ENCODE peak calls at places on chromosome 20, in seven cellular contexts. R is uterus, H is GM23338, I is colonic mucosa, X is H9, L is Panc1, K is left ventricle myocardium inferior. C is an unnamed sample.

GRCh38 chr20:11917663-11918062 is at the start of gene BTBD3:
- DNase-seq in H (no peak), R (peak; percentile 58), I (peak; percentile 56), K (peak; percentile 66), X (no peak), L (no peak), C (no peak)

GRCh38 chr20:54221996-54222890 is 14.4 kb downstream of the PFDN4 start:
- DNase-seq in X (no peak), K (no peak), L (no peak), I (no peak), H (no peak), R (no peak), C (no peak)

GRCh38 chr20:20095114-20095872 is 43.0 kb downstream of the CFAP61 start:
- DNase-seq in L (no peak), R (no peak), I (no peak), H (no peak), K (no peak), X (no peak), C (no peak)

GRCh38 chr20:25269833-25270170 is 21.9 kb downstream of the PYGB start:
- DNase-seq in R (peak; percentile 7), I (no peak), H (no peak), K (peak; percentile 4), L (no peak), X (peak; percentile 10), C (no peak)

GRCh38 chr20:19858972-19859371 is 100.9 kb downstream of the RIN2 start:
- DNase-seq in H (no peak), L (no peak), R (no peak), K (no peak), X (no peak), I (peak; percentile 29), C (no peak)

GRCh38 chr20:47428164-47428563 is 71.7 kb upstream of the ZMYND8 start:
- DNase-seq in K (no peak), L (no peak), I (no peak), X (no peak), R (no peak), H (peak; percentile 62), C (no peak)

GRCh38 chr20:63496404-63497120 is 2.3 kb downstream of the EEF1A2 start:
- DNase-seq in H (no peak), I (no peak), X (peak; percentile 35), R (no peak), K (no peak), L (no peak), C (no peak)

GRCh38 chr20:46371656-46372055 is 34.8 kb downstream of the ELMO2 start:
- DNase-seq in K (no peak), X (no peak), H (no peak), I (no peak), L (no peak), R (no peak), C (no peak)

GRCh38 chr20:53434662-53435061 is 159.0 kb downstream of the ZNF217 start:
- DNase-seq in I (no peak), R (no peak), X (no peak), K (no peak), H (no peak), L (no peak), C (no peak)

GRCh38 chr20:63846128-63846771 is 15.0 kb upstream of the ABHD16B start:
- DNase-seq in R (peak; percentile 78), X (peak; percentile 81), H (peak; percentile 89), K (peak; percentile 82), I (no peak), L (no peak), C (no peak)

GRCh38 chr20:61052195-61052594 is 199.9 kb upstream of the CDH4 start:
- DNase-seq in H (no peak), R (no peak), I (no peak), L (no peak), X (no peak), K (no peak), C (no peak)

GRCh38 chr20:60869626-60870025 is 382.4 kb upstream of the CDH4 start:
- DNase-seq in X (no peak), R (no peak), H (no peak), K (no peak), L (no peak), I (no peak), C (no peak)

GRCh38 chr20:21175433-21175832 is 49.6 kb downstream of the KIZ start:
- DNase-seq in L (no peak), R (no peak), I (no peak), X (no peak), H (no peak), K (no peak), C (no peak)
- H3K27ac ChIP-seq in L (no peak overlapping the region), R (peak overlapping the region; percentile 82), I (no peak overlapping the region), X (no peak overlapping the region), H (no peak overlapping the region), K (no peak overlapping the region), C (no peak overlapping the region)

DNA sequence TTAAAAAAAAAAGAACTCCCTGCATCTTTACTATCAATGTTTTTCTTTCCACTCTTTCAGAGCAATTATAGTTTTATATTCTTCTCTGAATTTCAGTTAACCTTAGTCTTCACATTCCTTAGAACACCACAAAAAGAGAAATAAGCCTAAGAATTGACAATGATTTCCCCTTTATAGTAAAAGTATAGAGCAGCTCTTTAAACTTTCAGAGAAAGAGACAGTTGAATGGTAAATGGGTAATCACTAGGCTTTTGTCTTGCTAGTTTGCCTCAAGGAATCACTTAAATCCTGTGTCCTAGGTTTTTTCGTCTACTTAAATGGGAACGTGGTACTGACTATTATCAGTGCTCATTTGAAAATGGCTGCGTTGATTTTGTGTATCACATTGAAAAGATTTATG is 31.8 kb downstream of the SLX4IP start:
- DNase-seq in I (no peak), R (no peak), X (no peak), K (no peak), L (no peak), H (peak; percentile 67), C (no peak)
- H3K27ac ChIP-seq in I (no peak overlapping the region), R (peak overlapping the region; percentile 60), X (peak overlapping the region; percentile 47), K (peak overlapping the region; percentile 68), L (no peak overlapping the region), H (peak overlapping the region; percentile 90), C (no peak overlapping the region)

GRCh38 chr20:32626859-32627636 is 41.9 kb upstream of the NOL4L start:
- DNase-seq in R (no peak), I (no peak), L (no peak), X (no peak), H (no peak), K (no peak), C (no peak)
- H3K27ac ChIP-seq in R (no peak overlapping the region), I (no peak overlapping the region), L (peak overlapping the region; percentile 44), X (no peak overlapping the region), H (peak overlapping the region; percentile 33), K (peak overlapping the region; percentile 56), C (no peak overlapping the region)

GRCh38 chr20:18225652-18226051 is 62.7 kb upstream of the ZNF133 start:
- DNase-seq in I (no peak), X (no peak), H (no peak), L (no peak), R (no peak), K (no peak), C (no peak)
- H3K27ac ChIP-seq in I (no peak overlapping the region), X (no peak overlapping the region), H (no peak overlapping the region), L (peak overlapping the region; percentile 39), R (no peak overlapping the region), K (no peak overlapping the region), C (peak overlapping the region; percentile 28)

DNA sequence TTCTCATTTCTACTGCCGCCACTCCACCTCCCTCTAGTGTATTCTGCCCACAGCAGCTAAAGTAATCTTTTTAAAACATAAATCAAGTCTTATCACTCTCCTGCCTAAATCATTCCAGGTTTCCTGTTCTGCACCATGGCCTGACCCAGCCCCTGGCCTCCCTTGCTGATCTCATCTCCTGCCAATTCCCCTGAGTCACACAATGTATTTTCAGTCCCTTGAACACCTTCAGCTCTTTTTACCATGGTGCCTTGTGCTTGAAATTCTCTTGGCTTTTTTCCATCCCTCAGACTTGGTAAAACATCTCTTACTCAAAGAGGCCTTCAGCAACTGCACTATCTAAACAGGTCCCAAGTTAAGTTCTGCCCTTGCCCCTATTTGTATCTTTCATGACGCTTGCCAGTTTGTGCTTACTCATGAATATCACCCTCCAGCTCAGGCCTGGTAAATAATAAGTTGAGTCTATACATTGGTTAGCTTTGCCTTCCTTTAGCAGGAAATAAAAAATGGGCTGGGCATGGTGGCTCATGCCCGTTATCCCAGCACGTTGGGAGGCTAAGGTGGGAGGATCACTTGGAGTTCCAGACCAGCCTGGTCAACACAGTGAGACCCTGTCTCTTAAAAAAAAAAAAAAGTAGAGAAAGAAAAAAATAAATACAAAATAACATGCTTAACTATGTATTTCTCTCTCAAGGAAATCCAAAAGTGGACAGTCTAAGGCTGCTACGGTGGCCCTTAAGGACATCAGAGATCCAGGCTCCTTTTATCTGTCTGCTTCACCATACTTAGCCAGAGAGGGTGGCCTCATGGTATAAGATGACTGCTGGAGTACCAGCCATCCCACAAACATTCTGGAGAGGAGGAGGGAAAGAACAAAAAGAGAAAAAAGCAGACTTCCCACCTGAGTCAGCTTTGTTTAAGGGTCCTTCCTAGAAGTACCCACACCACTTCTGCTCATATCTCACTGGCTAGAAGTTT is 62.2 kb downstream of the ARFGEF2 start:
- DNase-seq in R (no peak), H (no peak), X (no peak), L (peak; percentile 68), I (no peak), K (peak; percentile 18), C (peak; percentile 49)
- H3K27ac ChIP-seq in R (no peak overlapping the region), H (no peak overlapping the region), X (no peak overlapping the region), L (no peak overlapping the region), I (no peak overlapping the region), K (peak overlapping the region; percentile 74), C (peak overlapping the region; percentile 63)

GRCh38 chr20:50744143-50744792 is 12.9 kb downstream of the PARD6B start:
- DNase-seq in I (peak; percentile 69), K (peak; percentile 43), R (peak; percentile 74), X (peak; percentile 56), H (peak; percentile 36), L (no peak), C (no peak)
- H3K27ac ChIP-seq in I (peak overlapping the region; percentile 63), K (peak overlapping the region; percentile 93), R (peak overlapping the region; percentile 84), X (no peak overlapping the region), H (peak overlapping the region; percentile 60), L (peak overlapping the region; percentile 99), C (peak overlapping the region; percentile 51)

DNA sequence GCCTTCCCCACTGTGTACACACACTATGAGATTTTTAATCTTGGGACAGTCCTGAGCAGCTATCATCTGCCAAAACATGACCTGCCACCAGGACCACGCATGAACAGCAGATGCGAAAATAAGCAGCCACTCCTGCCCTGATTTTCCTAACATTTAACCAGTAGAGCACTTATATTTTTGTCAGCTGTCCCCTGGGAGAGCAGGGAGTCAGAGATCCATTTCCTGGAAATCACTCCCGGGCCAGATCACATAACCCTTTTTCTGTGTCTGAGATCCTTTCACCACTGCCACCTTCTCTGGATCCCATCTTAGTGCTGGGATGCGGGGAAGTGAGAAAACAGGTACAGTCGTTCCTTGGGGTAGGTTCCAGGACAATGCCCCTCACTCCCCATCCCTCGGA is 5.7 kb downstream of the SDCBP2 start:
- DNase-seq in R (no peak), H (no peak), L (no peak), X (no peak), K (no peak), I (no peak), C (no peak)
- H3K27ac ChIP-seq in R (peak overlapping the region; percentile 98), H (no peak overlapping the region), L (peak overlapping the region; percentile 1), X (no peak overlapping the region), K (peak overlapping the region; percentile 100), I (peak overlapping the region; percentile 62), C (peak overlapping the region; percentile 97)

C was measured in epithelial cell of prostate.